ENCODE peak calls at places on chromosomes 13 and 19, in eight cellular contexts. C is left ventricle myocardium inferior; T is CD8-positive, alpha-beta memory T cell; A is testis; M is mesenchymal stem cell; J is sigmoid colon; G is hepatocyte; P is uterus. R is an unnamed sample.

GRCh38 chr19:34489175-34489574 is 7.6 kb downstream of the WTIP start:
- DNase-seq in C (no peak), J (no peak), G (no peak), A (no peak), P (no peak), T (no peak), M (no peak), R (peak; percentile 17)

GRCh38 chr19:18596752-18597157 is 8.2 kb downstream of the REX1BD start:
- DNase-seq in C (peak; percentile 53), T (no peak), J (no peak), G (peak; percentile 40), P (peak; percentile 43), M (no peak), A (peak; percentile 55), R (no peak)

GRCh38 chr19:55838251-55838650 is 1.9 kb downstream of the NLRP4 start:
- DNase-seq in A (no peak), G (no peak), T (no peak), J (no peak), P (no peak), M (no peak), C (no peak), R (no peak)

GRCh38 chr13:18978447-18978846 is 203.2 kb downstream of the TUBA3C start:
- DNase-seq in A (peak; percentile 29), T (no peak), P (no peak), G (no peak), M (no peak), J (no peak), C (no peak), R (no peak)

GRCh38 chr19:4379383-4380253 is 20.7 kb downstream of the SH3GL1 start:
- DNase-seq in P (peak; percentile 28), T (peak; percentile 56), M (no peak), J (peak; percentile 71), C (no peak), G (no peak), A (no peak), R (no peak)

GRCh38 chr19:5113633-5114586 is 145.0 kb downstream of the KDM4B start:
- DNase-seq in C (peak; percentile 41), T (no peak), P (no peak), G (no peak), J (no peak), M (no peak), A (no peak), R (no peak)

GRCh38 chr19:4831351-4832340 is at the start of gene TICAM1:
- DNase-seq in C (peak; percentile 83), J (peak; percentile 84), T (peak; percentile 71), A (peak; percentile 64), G (peak; percentile 87), P (peak; percentile 62), M (peak; percentile 88), R (peak; percentile 93)

GRCh38 chr19:42149447-42150202 is 17.4 kb upstream of the POU2F2 start:
- DNase-seq in A (no peak), M (no peak), T (no peak), G (no peak), P (no peak), C (no peak), J (no peak), R (no peak)

GRCh38 chr13:103815619-103816018 is 749.4 kb upstream of the SLC10A2 start:
- DNase-seq in T (no peak), G (no peak), M (no peak), C (no peak), J (no peak), A (no peak), P (no peak), R (no peak)

GRCh38 chr13:31172535-31172934 is 10.8 kb upstream of the HSPH1 start:
- DNase-seq in T (no peak), M (peak; percentile 72), C (no peak), P (no peak), G (peak; percentile 33), A (no peak), J (no peak), R (no peak)

GRCh38 chr19:28472111-28472510 is 740.8 kb downstream of the UQCRFS1 start:
- DNase-seq in P (no peak), M (no peak), J (peak; percentile 5), C (no peak), A (no peak), G (no peak), T (no peak), R (no peak)

GRCh38 chr19:14433454-14434156 is 499 bp downstream of the PKN1 start:
- DNase-seq in G (peak; percentile 60), J (no peak), A (peak; percentile 49), M (no peak), P (peak; percentile 41), T (peak; percentile 72), C (no peak), R (no peak)

DNA sequence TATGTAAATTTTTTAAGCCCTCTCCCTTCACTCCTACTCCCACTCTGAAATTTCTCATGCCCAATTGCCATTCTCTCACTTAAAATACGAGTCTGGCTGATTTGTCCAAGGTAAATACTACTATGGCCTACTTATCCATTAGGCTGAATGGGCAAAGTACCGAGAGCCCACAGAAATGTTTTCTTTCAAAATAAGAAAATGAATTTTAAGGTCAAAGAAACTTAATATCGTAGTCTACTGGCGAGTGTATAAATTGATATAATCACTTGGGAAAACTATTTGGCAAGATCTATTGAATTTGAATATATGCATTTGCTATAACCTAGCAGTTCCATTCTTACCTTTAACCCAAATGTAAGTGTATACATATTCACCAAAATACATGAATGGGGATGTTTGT is 32.7 kb downstream of the ZNF45 start:
- DNase-seq in G (no peak), C (no peak), J (no peak), A (no peak), T (no peak), P (no peak), M (no peak), R (no peak)
- H3K9me3 ChIP-seq in G (peaks cover 8% of the 10 kb centered on the region), C (peaks cover 79% of the 10 kb centered on the region), J (peaks cover 11% of the 10 kb centered on the region), A (no peaks in the 10 kb centered on the region), T (peaks cover 10% of the 10 kb centered on the region), P (no peaks in the 10 kb centered on the region), M (peaks cover 60% of the 10 kb centered on the region), R (peaks cover 17% of the 10 kb centered on the region)

GRCh38 chr19:31352296-31352781 is 3.1 kb upstream of the TSHZ3 start:
- DNase-seq in J (no peak), T (no peak), P (no peak), M (no peak), C (no peak), G (no peak), A (no peak), R (no peak)
- H3K4me3 ChIP-seq in J (peak overlapping the region; percentile 98), T (no peak overlapping the region), P (no peak overlapping the region), M (peak overlapping the region; percentile 88), C (peak overlapping the region; percentile 96), G (no peak overlapping the region), A (peak overlapping the region; percentile 78), R (no peak overlapping the region)

GRCh38 chr13:96421314-96421713 is 331.4 kb downstream of the HS6ST3 start:
- DNase-seq in P (no peak), G (no peak), A (no peak), M (no peak), C (no peak), J (no peak), T (no peak), R (no peak)
- H3K36me3 ChIP-seq in P (no peaks in the 10 kb centered on the region), G (no peaks in the 10 kb centered on the region), A (no peaks in the 10 kb centered on the region), M (no peaks in the 10 kb centered on the region), C (no peaks in the 10 kb centered on the region), J (no peaks in the 10 kb centered on the region), T (no peaks in the 10 kb centered on the region), R (no peaks in the 10 kb centered on the region)

GRCh38 chr19:22422220-22422619 is at the start of gene ZNF98:
- DNase-seq in M (no peak), J (peak; percentile 78), T (no peak), A (peak; percentile 97), G (no peak), P (peak; percentile 28), C (peak; percentile 38), R (peak; percentile 87)
- H3K9me3 ChIP-seq in M (peaks cover 65% of the 10 kb centered on the region), J (peaks cover 10% of the 10 kb centered on the region), T (no peaks in the 10 kb centered on the region), A (no peaks in the 10 kb centered on the region), G (no peaks in the 10 kb centered on the region), P (no peaks in the 10 kb centered on the region), C (peaks cover 47% of the 10 kb centered on the region), R (peaks cover 2% of the 10 kb centered on the region)

GRCh38 chr19:50580970-50581636 is 12.9 kb upstream of the LRRC4B start:
- DNase-seq in P (no peak), A (no peak), M (no peak), T (no peak), J (no peak), C (no peak), G (no peak), R (no peak)

DNA sequence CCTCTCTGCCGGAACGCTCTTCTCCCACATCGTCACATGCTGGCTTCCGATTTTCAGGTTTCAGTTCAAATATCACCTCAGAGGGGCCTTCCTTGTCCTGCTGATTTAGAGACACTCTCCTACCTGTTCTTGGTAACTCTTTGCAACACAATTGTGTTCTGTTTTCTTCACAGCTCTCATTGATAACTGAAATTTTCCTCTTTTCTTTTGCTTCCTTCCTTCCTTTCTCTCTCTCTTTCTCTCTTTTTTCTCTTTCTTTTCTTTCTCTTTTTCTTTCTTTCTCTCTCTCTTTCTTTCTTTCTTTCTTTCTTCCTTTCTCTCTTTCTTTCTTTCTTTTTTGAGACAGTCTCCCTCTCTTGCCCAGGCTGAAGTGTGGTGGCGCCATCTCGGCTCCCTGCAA is 12.0 kb upstream of the LRRC4B start:
- DNase-seq in M (no peak), T (no peak), C (no peak), A (no peak), G (no peak), P (no peak), J (no peak), R (no peak)
- H3K4me3 ChIP-seq in M (no peak overlapping the region), T (no peak overlapping the region), C (no peak overlapping the region), A (no peak overlapping the region), G (no peak overlapping the region), P (no peak overlapping the region), J (no peak overlapping the region), R (no peak overlapping the region)

GRCh38 chr13:113631341-113632095 is 26.5 kb downstream of the ATP4B start:
- DNase-seq in M (no peak), T (no peak), G (no peak), J (peak; percentile 48), C (peak; percentile 8), A (no peak), P (no peak), R (peak; percentile 62)

GRCh38 chr13:113630804-113631203 is 27.2 kb downstream of the ATP4B start:
- DNase-seq in A (no peak), P (no peak), G (no peak), T (no peak), J (peak; percentile 36), M (no peak), C (peak; percentile 5), R (peak; percentile 61)

GRCh38 chr13:113634279-113635047 is 23.5 kb downstream of the ATP4B start:
- DNase-seq in A (no peak), M (no peak), J (peak; percentile 14), C (peak; percentile 0), G (no peak), T (peak; percentile 73), P (no peak), R (no peak)

GRCh38 chr13:113633485-113633873 is 24.5 kb downstream of the ATP4B start:
- DNase-seq in G (no peak), J (peak; percentile 56), A (no peak), P (no peak), C (peak; percentile 9), M (no peak), T (no peak), R (no peak)

GRCh38 chr13:113632706-113633484 is 25.1 kb downstream of the ATP4B start:
- DNase-seq in T (no peak), G (no peak), C (peak; percentile 6), M (no peak), J (peak; percentile 40), P (no peak), A (no peak), R (peak; percentile 49)
- H3K36me3 ChIP-seq in T (no peaks in the 10 kb centered on the region), G (no peaks in the 10 kb centered on the region), C (peaks cover 79% of the 10 kb centered on the region), M (peaks cover 87% of the 10 kb centered on the region), J (peaks cover 83% of the 10 kb centered on the region), P (no peaks in the 10 kb centered on the region), A (no peaks in the 10 kb centered on the region), R (no peaks in the 10 kb centered on the region)

R was measured in aorta.